ENCODE peak calls at places on chromosomes 3 and 15, in six cellular contexts. I, H, K, P, U and N are unnamed samples. For H3K36me3 and H3K27me3, the result is how much of the 10 kb centered on the place peaks cover.

GRCh38 chr3:23459437-23459836 is 256.3 kb downstream of the UBE2E2 start:
- DNase-seq in I (no peak), H (no peak), K (no peak), P (no peak), U (no peak), N (no peak)

GRCh38 chr3:181008796-181009195 is 19.3 kb upstream of the DNAJC19 start:
- DNase-seq in I (no peak), H (no peak), K (no peak), P (no peak), U (no peak), N (no peak)

GRCh38 chr3:16257304-16257703 is 7.4 kb downstream of the DPH3 start:
- DNase-seq in I (no peak), H (no peak), K (no peak), P (no peak), U (no peak), N (no peak)

GRCh38 chr15:34799149-34799824 is 3.9 kb upstream of the ACTC1 start:
- DNase-seq in I (no peak), H (no peak), K (no peak), P (no peak), U (peak), N (peak)

GRCh38 chr15:26129852-26130251 is 266.7 kb upstream of the ATP10A start:
- DNase-seq in I (no peak), H (no peak), K (no peak), P (no peak), U (no peak), N (no peak)

GRCh38 chr3:10935846-10936631 is 56.5 kb upstream of the SLC6A1 start:
- DNase-seq in I (no peak), H (no peak), K (peak), P (no peak), U (peak), N (peak)

GRCh38 chr15:47987908-47988532 is 132.8 kb upstream of the SLC24A5 start:
- DNase-seq in I (peak), H (peak), K (peak), P (no peak), U (no peak), N (no peak)

GRCh38 chr15:92683511-92683834 is 27.9 kb upstream of the FAM174B start:
- DNase-seq in I (no peak), H (no peak), K (peak), P (no peak), U (no peak), N (peak)

GRCh38 chr15:100833432-100834389 is 45.9 kb upstream of the ALDH1A3 start:
- DNase-seq in I (no peak), H (no peak), K (no peak), P (no peak), U (no peak), N (no peak)

GRCh38 chr15:33934396-33934795 is 33.9 kb upstream of the CHRM5 start:
- DNase-seq in I (no peak), H (no peak), K (no peak), P (no peak), U (no peak), N (no peak)

GRCh38 chr15:37086521-37086920 is 13.8 kb downstream of the MEIS2 start:
- DNase-seq in I (no peak), H (no peak), K (no peak), P (no peak), U (no peak), N (no peak)

GRCh38 chr3:37087870-37088269 is 86.5 kb downstream of the LRRFIP2 start:
- DNase-seq in I (no peak), H (no peak), K (no peak), P (no peak), U (no peak), N (no peak)
- H3K36me3 ChIP-seq in I (under half), H (under half), K (under half), P (under half), U (half or more), N (under half)

GRCh38 chr15:72952151-72952550 is 100.1 kb upstream of the NEO1 start:
- DNase-seq in I (no peak), H (no peak), K (no peak), P (no peak), U (no peak), N (no peak)
- H3K27me3 ChIP-seq in I (under half), H (under half), K (under half), P (under half), U (under half), N (under half)

GRCh38 chr3:63993653-63994079 is 29.6 kb downstream of the PSMD6 start:
- DNase-seq in I (peak), H (peak), K (peak), P (no peak), U (peak), N (peak)
- H3K36me3 ChIP-seq in I (half or more), H (under half), K (under half), P (under half), U (half or more), N (under half)

GRCh38 chr15:70427120-70427519 is 329.4 kb upstream of the TLE3 start:
- DNase-seq in I (no peak), H (no peak), K (no peak), P (no peak), U (no peak), N (no peak)
- H3K27me3 ChIP-seq in I (under half), H (under half), K (under half), P (under half), U (under half), N (under half)

GRCh38 chr3:15050405-15051092 is 14.6 kb downstream of the MRPS25 start:
- DNase-seq in I (no peak), H (no peak), K (no peak), P (peak), U (no peak), N (no peak)

GRCh38 chr3:15053541-15053940 is 11.6 kb downstream of the MRPS25 start:
- DNase-seq in I (no peak), H (no peak), K (no peak), P (no peak), U (no peak), N (no peak)

GRCh38 chr3:15055019-15055557 is 10.0 kb downstream of the MRPS25 start:
- DNase-seq in I (peak), H (no peak), K (no peak), P (peak), U (no peak), N (no peak)

GRCh38 chr3:15051531-15051930 is 13.6 kb downstream of the MRPS25 start:
- DNase-seq in I (peak), H (no peak), K (peak), P (peak), U (no peak), N (peak)

GRCh38 chr3:15052335-15053242 is 12.5 kb downstream of the MRPS25 start:
- DNase-seq in I (no peak), H (no peak), K (no peak), P (no peak), U (no peak), N (no peak)
- H3K36me3 ChIP-seq in I (under half), H (under half), K (under half), P (under half), U (half or more), N (under half)

DNA sequence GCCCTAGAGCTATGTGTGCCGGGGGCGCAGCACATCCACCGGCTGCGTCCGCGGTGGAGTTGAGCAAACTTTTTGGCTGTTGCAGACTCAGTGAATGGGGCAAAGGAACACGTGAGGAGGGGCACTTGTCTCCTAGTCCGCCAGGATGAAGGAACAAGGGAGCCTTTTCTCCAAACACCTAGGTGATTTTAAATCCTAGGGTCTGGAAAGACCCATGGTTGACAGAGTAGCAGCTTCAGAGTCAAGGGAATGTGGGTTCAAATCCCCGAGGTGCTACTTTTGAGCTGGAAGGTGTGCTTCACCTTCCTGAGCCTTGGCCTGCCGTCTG is 648 bp downstream of the ACAN start:
- DNase-seq in I (no peak), H (no peak), K (no peak), P (no peak), U (no peak), N (no peak)
- H3K27me3 ChIP-seq in I (under half), H (half or more), K (under half), P (under half), U (under half), N (under half)

DNA sequence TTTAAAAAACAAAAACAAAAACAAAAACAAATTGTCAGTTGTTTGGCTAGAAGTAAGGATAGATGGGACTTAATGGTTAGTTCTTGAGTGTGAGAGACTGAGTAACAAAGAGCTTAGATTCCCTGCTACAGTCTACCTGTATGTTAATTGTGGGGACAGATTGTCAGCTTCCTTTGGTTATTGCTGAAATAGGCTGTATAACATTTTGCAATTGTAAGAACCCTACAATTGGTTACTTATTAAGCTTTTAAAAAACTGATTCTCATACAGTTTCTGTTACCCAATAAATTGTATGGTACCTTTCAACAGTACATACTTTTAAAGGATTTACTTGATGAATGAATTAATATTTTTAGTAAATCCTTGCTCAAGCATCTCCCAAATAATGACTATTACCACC is 35.3 kb downstream of the CLASP2 start:
- DNase-seq in I (no peak), H (no peak), K (no peak), P (no peak), U (no peak), N (no peak)
- H3K36me3 ChIP-seq in I (under half), H (under half), K (under half), P (under half), U (under half), N (under half)

GRCh38 chr3:46214751-46215352 is 6.7 kb upstream of the CCR1 start:
- DNase-seq in I (no peak), H (no peak), K (no peak), P (no peak), U (no peak), N (no peak)
- H3K27me3 ChIP-seq in I (under half), H (under half), K (under half), P (under half), U (under half), N (under half)

GRCh38 chr15:28128036-28128435 is 28.9 kb upstream of the OCA2 start:
- DNase-seq in I (no peak), H (peak), K (no peak), P (no peak), U (no peak), N (no peak)
- H3K36me3 ChIP-seq in I (under half), H (under half), K (under half), P (under half), U (half or more), N (under half)